ENCODE peak calls at places on chromosome 7, in ten cellular contexts. One of them, this sample, is unnamed.
A peak's percentile ranks its signal among the peaks of the same experiment; 100 is the strongest.

GRCh38 chr7:157409149-157409752 is 72.4 kb downstream of the DNAJB6 start:
- DNase-seq in HFF-Myc: no peak
- DNase-seq in H7: peak; percentile 51
- DNase-seq in GM13977: no peak
- DNase-seq in left colon: no peak
- DNase-seq in T follicular helper cell: no peak
- DNase-seq in COR-L47: no peak
- DNase-seq in Kasumi-1: no peak
- DNase-seq in GM03348: no peak
- DNase-seq in stimulated activated CD8-positive, alpha-beta memory T cell treated with anti-CD3 and anti-CD28 coated beads, Interleukin-4, amount 100 ng/mL, for 1 hour: no peak
- DNase-seq in this sample: no peak

GRCh38 chr7:129225931-129226572 is 1.2 kb downstream of the AHCYL2 start:
- DNase-seq in left colon: no peak
- DNase-seq in Kasumi-1: peak; percentile 68
- DNase-seq in GM03348: no peak
- DNase-seq in T follicular helper cell: no peak
- DNase-seq in GM13977: no peak
- DNase-seq in COR-L47: no peak
- DNase-seq in HFF-Myc: no peak
- DNase-seq in H7: no peak
- DNase-seq in stimulated activated CD8-positive, alpha-beta memory T cell treated with anti-CD3 and anti-CD28 coated beads, Interleukin-4, amount 100 ng/mL, for 1 hour: no peak
- DNase-seq in this sample: peak; percentile 51

GRCh38 chr7:107969856-107970255 is 33.1 kb downstream of the LAMB1 start:
- DNase-seq in COR-L47: no peak
- DNase-seq in stimulated activated CD8-positive, alpha-beta memory T cell treated with anti-CD3 and anti-CD28 coated beads, Interleukin-4, amount 100 ng/mL, for 1 hour: no peak
- DNase-seq in T follicular helper cell: no peak
- DNase-seq in H7: no peak
- DNase-seq in GM13977: no peak
- DNase-seq in Kasumi-1: no peak
- DNase-seq in GM03348: no peak
- DNase-seq in left colon: no peak
- DNase-seq in HFF-Myc: no peak
- DNase-seq in this sample: no peak

GRCh38 chr7:107268593-107268992 is 99.8 kb downstream of the HBP1 start:
- DNase-seq in left colon: no peak
- DNase-seq in stimulated activated CD8-positive, alpha-beta memory T cell treated with anti-CD3 and anti-CD28 coated beads, Interleukin-4, amount 100 ng/mL, for 1 hour: no peak
- DNase-seq in COR-L47: no peak
- DNase-seq in HFF-Myc: no peak
- DNase-seq in GM03348: no peak
- DNase-seq in T follicular helper cell: no peak
- DNase-seq in GM13977: no peak
- DNase-seq in Kasumi-1: no peak
- DNase-seq in H7: no peak
- DNase-seq in this sample: no peak

GRCh38 chr7:131194070-131194865 is 133.4 kb upstream of the MKLN1 start:
- DNase-seq in left colon: no peak
- DNase-seq in COR-L47: no peak
- DNase-seq in H7: no peak
- DNase-seq in GM03348: no peak
- DNase-seq in Kasumi-1: no peak
- DNase-seq in GM13977: no peak
- DNase-seq in HFF-Myc: no peak
- DNase-seq in T follicular helper cell: no peak
- DNase-seq in stimulated activated CD8-positive, alpha-beta memory T cell treated with anti-CD3 and anti-CD28 coated beads, Interleukin-4, amount 100 ng/mL, for 1 hour: no peak
- DNase-seq in this sample: no peak

GRCh38 chr7:157874870-157875229 is 538.0 kb downstream of the DNAJB6 start:
- DNase-seq in GM13977: no peak
- DNase-seq in H7: no peak
- DNase-seq in left colon: no peak
- DNase-seq in HFF-Myc: no peak
- DNase-seq in stimulated activated CD8-positive, alpha-beta memory T cell treated with anti-CD3 and anti-CD28 coated beads, Interleukin-4, amount 100 ng/mL, for 1 hour: no peak
- DNase-seq in COR-L47: no peak
- DNase-seq in T follicular helper cell: no peak
- DNase-seq in Kasumi-1: no peak
- DNase-seq in GM03348: no peak
- DNase-seq in this sample: no peak

GRCh38 chr7:21507627-21508343 is 35.1 kb upstream of the DNAH11 start:
- DNase-seq in T follicular helper cell: no peak
- DNase-seq in Kasumi-1: no peak
- DNase-seq in HFF-Myc: peak; percentile 19
- DNase-seq in stimulated activated CD8-positive, alpha-beta memory T cell treated with anti-CD3 and anti-CD28 coated beads, Interleukin-4, amount 100 ng/mL, for 1 hour: no peak
- DNase-seq in COR-L47: peak; percentile 24
- DNase-seq in left colon: no peak
- DNase-seq in H7: peak; percentile 33
- DNase-seq in GM13977: no peak
- DNase-seq in GM03348: peak; percentile 54
- DNase-seq in this sample: peak; percentile 20

GRCh38 chr7:139351027-139351426 is 8.7 kb upstream of the LUC7L2 start:
- DNase-seq in T follicular helper cell: no peak
- DNase-seq in COR-L47: no peak
- DNase-seq in GM03348: no peak
- DNase-seq in left colon: no peak
- DNase-seq in GM13977: no peak
- DNase-seq in stimulated activated CD8-positive, alpha-beta memory T cell treated with anti-CD3 and anti-CD28 coated beads, Interleukin-4, amount 100 ng/mL, for 1 hour: no peak
- DNase-seq in HFF-Myc: no peak
- DNase-seq in Kasumi-1: no peak
- DNase-seq in H7: no peak
- DNase-seq in this sample: no peak

GRCh38 chr7:7312323-7312722 is 130.0 kb downstream of the C1GALT1 start:
- DNase-seq in T follicular helper cell: no peak
- DNase-seq in GM03348: no peak
- DNase-seq in stimulated activated CD8-positive, alpha-beta memory T cell treated with anti-CD3 and anti-CD28 coated beads, Interleukin-4, amount 100 ng/mL, for 1 hour: no peak
- DNase-seq in HFF-Myc: no peak
- DNase-seq in H7: no peak
- DNase-seq in left colon: no peak
- DNase-seq in GM13977: no peak
- DNase-seq in Kasumi-1: no peak
- DNase-seq in COR-L47: no peak
- DNase-seq in this sample: no peak

GRCh38 chr7:51067757-51068156 is 248.9 kb downstream of the COBL start:
- DNase-seq in GM03348: peak; percentile 80
- DNase-seq in HFF-Myc: peak; percentile 59
- DNase-seq in GM13977: peak; percentile 53
- DNase-seq in T follicular helper cell: peak; percentile 12
- DNase-seq in left colon: no peak
- DNase-seq in H7: peak; percentile 80
- DNase-seq in stimulated activated CD8-positive, alpha-beta memory T cell treated with anti-CD3 and anti-CD28 coated beads, Interleukin-4, amount 100 ng/mL, for 1 hour: no peak
- DNase-seq in COR-L47: peak; percentile 61
- DNase-seq in Kasumi-1: peak; percentile 79
- DNase-seq in this sample: peak; percentile 5

GRCh38 chr7:158241919-158242318 is 345.7 kb downstream of the PTPRN2 start:
- DNase-seq in HFF-Myc: no peak
- DNase-seq in stimulated activated CD8-positive, alpha-beta memory T cell treated with anti-CD3 and anti-CD28 coated beads, Interleukin-4, amount 100 ng/mL, for 1 hour: no peak
- DNase-seq in Kasumi-1: no peak
- DNase-seq in T follicular helper cell: no peak
- DNase-seq in COR-L47: no peak
- DNase-seq in left colon: no peak
- DNase-seq in GM13977: peak; percentile 10
- DNase-seq in GM03348: no peak
- DNase-seq in H7: no peak
- DNase-seq in this sample: no peak

GRCh38 chr7:12647364-12648219 is 39.8 kb upstream of the ARL4A start:
- DNase-seq in GM13977: no peak
- DNase-seq in COR-L47: no peak
- DNase-seq in stimulated activated CD8-positive, alpha-beta memory T cell treated with anti-CD3 and anti-CD28 coated beads, Interleukin-4, amount 100 ng/mL, for 1 hour: no peak
- DNase-seq in T follicular helper cell: no peak
- DNase-seq in Kasumi-1: no peak
- DNase-seq in GM03348: peak; percentile 36
- DNase-seq in left colon: no peak
- DNase-seq in HFF-Myc: no peak
- DNase-seq in H7: no peak
- DNase-seq in this sample: no peak

GRCh38 chr7:134599371-134599770 is 47.3 kb upstream of the BPGM start:
- DNase-seq in GM13977: no peak
- DNase-seq in left colon: no peak
- DNase-seq in HFF-Myc: no peak
- DNase-seq in Kasumi-1: no peak
- DNase-seq in T follicular helper cell: no peak
- DNase-seq in GM03348: no peak
- DNase-seq in H7: no peak
- DNase-seq in COR-L47: no peak
- DNase-seq in stimulated activated CD8-positive, alpha-beta memory T cell treated with anti-CD3 and anti-CD28 coated beads, Interleukin-4, amount 100 ng/mL, for 1 hour: no peak
- DNase-seq in this sample: no peak

GRCh38 chr7:77657427-77658331 is 38.6 kb upstream of the RSBN1L start:
- DNase-seq in GM13977: peak; percentile 46
- DNase-seq in left colon: no peak
- DNase-seq in Kasumi-1: peak; percentile 54
- DNase-seq in COR-L47: peak; percentile 46
- DNase-seq in H7: peak; percentile 31
- DNase-seq in HFF-Myc: no peak
- DNase-seq in T follicular helper cell: no peak
- DNase-seq in GM03348: no peak
- DNase-seq in stimulated activated CD8-positive, alpha-beta memory T cell treated with anti-CD3 and anti-CD28 coated beads, Interleukin-4, amount 100 ng/mL, for 1 hour: no peak
- DNase-seq in this sample: peak; percentile 27

GRCh38 chr7:79272938-79273337 is 180.5 kb downstream of the MAGI2 start:
- DNase-seq in left colon: no peak
- DNase-seq in HFF-Myc: no peak
- DNase-seq in H7: no peak
- DNase-seq in GM13977: no peak
- DNase-seq in GM03348: no peak
- DNase-seq in COR-L47: no peak
- DNase-seq in stimulated activated CD8-positive, alpha-beta memory T cell treated with anti-CD3 and anti-CD28 coated beads, Interleukin-4, amount 100 ng/mL, for 1 hour: no peak
- DNase-seq in Kasumi-1: no peak
- DNase-seq in T follicular helper cell: no peak
- DNase-seq in this sample: no peak

GRCh38 chr7:132084776-132085388 is 491.4 kb downstream of the PLXNA4 start:
- DNase-seq in GM03348: no peak
- DNase-seq in left colon: no peak
- DNase-seq in stimulated activated CD8-positive, alpha-beta memory T cell treated with anti-CD3 and anti-CD28 coated beads, Interleukin-4, amount 100 ng/mL, for 1 hour: no peak
- DNase-seq in Kasumi-1: no peak
- DNase-seq in GM13977: no peak
- DNase-seq in COR-L47: no peak
- DNase-seq in HFF-Myc: no peak
- DNase-seq in H7: peak; percentile 57
- DNase-seq in T follicular helper cell: no peak
- DNase-seq in this sample: no peak

GRCh38 chr7:50721160-50721559 is 61.5 kb downstream of the GRB10 start:
- DNase-seq in Kasumi-1: no peak
- DNase-seq in COR-L47: no peak
- DNase-seq in stimulated activated CD8-positive, alpha-beta memory T cell treated with anti-CD3 and anti-CD28 coated beads, Interleukin-4, amount 100 ng/mL, for 1 hour: no peak
- DNase-seq in left colon: no peak
- DNase-seq in GM03348: no peak
- DNase-seq in T follicular helper cell: no peak
- DNase-seq in HFF-Myc: no peak
- DNase-seq in H7: no peak
- DNase-seq in GM13977: no peak
- DNase-seq in this sample: no peak

GRCh38 chr7:121038717-121039509 is 50.4 kb downstream of the CPED1 start:
- DNase-seq in H7: no peak
- DNase-seq in HFF-Myc: no peak
- DNase-seq in T follicular helper cell: no peak
- DNase-seq in GM13977: no peak
- DNase-seq in left colon: no peak
- DNase-seq in Kasumi-1: no peak
- DNase-seq in stimulated activated CD8-positive, alpha-beta memory T cell treated with anti-CD3 and anti-CD28 coated beads, Interleukin-4, amount 100 ng/mL, for 1 hour: no peak
- DNase-seq in COR-L47: no peak
- DNase-seq in GM03348: no peak
- DNase-seq in this sample: no peak

GRCh38 chr7:143129051-143129450 is 2.8 kb upstream of the PIP start:
- DNase-seq in GM03348: no peak
- DNase-seq in left colon: no peak
- DNase-seq in Kasumi-1: no peak
- DNase-seq in H7: no peak
- DNase-seq in HFF-Myc: no peak
- DNase-seq in GM13977: no peak
- DNase-seq in T follicular helper cell: no peak
- DNase-seq in stimulated activated CD8-positive, alpha-beta memory T cell treated with anti-CD3 and anti-CD28 coated beads, Interleukin-4, amount 100 ng/mL, for 1 hour: no peak
- DNase-seq in COR-L47: no peak
- DNase-seq in this sample: no peak

GRCh38 chr7:155213955-155214327 is 83.7 kb upstream of the INSIG1 start:
- DNase-seq in GM13977: no peak
- DNase-seq in H7: no peak
- DNase-seq in GM03348: peak; percentile 76
- DNase-seq in COR-L47: no peak
- DNase-seq in T follicular helper cell: no peak
- DNase-seq in Kasumi-1: no peak
- DNase-seq in HFF-Myc: no peak
- DNase-seq in stimulated activated CD8-positive, alpha-beta memory T cell treated with anti-CD3 and anti-CD28 coated beads, Interleukin-4, amount 100 ng/mL, for 1 hour: no peak
- DNase-seq in left colon: no peak
- DNase-seq in this sample: no peak

GRCh38 chr7:107080099-107080505 is 35.6 kb downstream of the PRKAR2B start:
- DNase-seq in COR-L47: no peak
- DNase-seq in stimulated activated CD8-positive, alpha-beta memory T cell treated with anti-CD3 and anti-CD28 coated beads, Interleukin-4, amount 100 ng/mL, for 1 hour: no peak
- DNase-seq in Kasumi-1: no peak
- DNase-seq in left colon: no peak
- DNase-seq in H7: no peak
- DNase-seq in HFF-Myc: no peak
- DNase-seq in GM03348: no peak
- DNase-seq in T follicular helper cell: no peak
- DNase-seq in GM13977: no peak
- DNase-seq in this sample: no peak

GRCh38 chr7:87506243-87507180 is 31.0 kb upstream of the ABCB4 start:
- DNase-seq in T follicular helper cell: no peak
- DNase-seq in Kasumi-1: peak; percentile 29
- DNase-seq in GM03348: peak; percentile 13
- DNase-seq in GM13977: no peak
- DNase-seq in stimulated activated CD8-positive, alpha-beta memory T cell treated with anti-CD3 and anti-CD28 coated beads, Interleukin-4, amount 100 ng/mL, for 1 hour: no peak
- DNase-seq in H7: no peak
- DNase-seq in left colon: no peak
- DNase-seq in COR-L47: peak; percentile 23
- DNase-seq in HFF-Myc: no peak
- DNase-seq in this sample: no peak

GRCh38 chr7:48660482-48660881 is 263.9 kb upstream of the CDC14C start:
- DNase-seq in stimulated activated CD8-positive, alpha-beta memory T cell treated with anti-CD3 and anti-CD28 coated beads, Interleukin-4, amount 100 ng/mL, for 1 hour: no peak
- DNase-seq in GM13977: no peak
- DNase-seq in GM03348: no peak
- DNase-seq in left colon: no peak
- DNase-seq in HFF-Myc: no peak
- DNase-seq in Kasumi-1: no peak
- DNase-seq in T follicular helper cell: no peak
- DNase-seq in COR-L47: no peak
- DNase-seq in H7: no peak
- DNase-seq in this sample: no peak

This sample was measured in NCI-H748 treated with DMSO at 0.1 percent for 48 hours.